ENCODE peak calls at places on chromosomes 6 and 20, in eight cellular contexts. One of them, this sample, is unnamed.

GRCh38 chr20:347640-348484 is 951 bp downstream of the NRSN2 start:
- DNase-seq in tibial artery: peak; percentile 87
- DNase-seq in ovary: peak; percentile 97
- DNase-seq in astrocyte of the spinal cord: peak; percentile 96
- DNase-seq in fibroblast of lung: peak; percentile 96
- DNase-seq in ascending aorta: peak; percentile 55
- DNase-seq in GM06990: peak; percentile 92
- DNase-seq in OCI-LY7: peak; percentile 56
- DNase-seq in this sample: no peak

GRCh38 chr20:44011251-44011940 is 96.7 kb downstream of the TOX2 start:
- DNase-seq in tibial artery: no peak
- DNase-seq in ovary: no peak
- DNase-seq in ascending aorta: no peak
- DNase-seq in fibroblast of lung: no peak
- DNase-seq in astrocyte of the spinal cord: no peak
- DNase-seq in GM06990: no peak
- DNase-seq in OCI-LY7: no peak
- DNase-seq in this sample: no peak

GRCh38 chr20:41249371-41249770 is 68.2 kb downstream of the ZHX3 start:
- DNase-seq in ascending aorta: peak; percentile 46
- DNase-seq in fibroblast of lung: peak; percentile 88
- DNase-seq in OCI-LY7: no peak
- DNase-seq in GM06990: peak; percentile 22
- DNase-seq in tibial artery: peak; percentile 83
- DNase-seq in ovary: peak; percentile 85
- DNase-seq in astrocyte of the spinal cord: peak; percentile 93
- DNase-seq in this sample: peak; percentile 33

GRCh38 chr6:32962427-32962826 is 6.0 kb upstream of the BRD2 start:
- DNase-seq in GM06990: no peak
- DNase-seq in OCI-LY7: no peak
- DNase-seq in tibial artery: no peak
- DNase-seq in astrocyte of the spinal cord: no peak
- DNase-seq in fibroblast of lung: no peak
- DNase-seq in ascending aorta: no peak
- DNase-seq in ovary: no peak
- DNase-seq in this sample: no peak

GRCh38 chr6:150725795-150726194 is 126.1 kb downstream of the PLEKHG1 start:
- DNase-seq in fibroblast of lung: no peak
- DNase-seq in astrocyte of the spinal cord: no peak
- DNase-seq in OCI-LY7: no peak
- DNase-seq in GM06990: no peak
- DNase-seq in ovary: no peak
- DNase-seq in ascending aorta: no peak
- DNase-seq in tibial artery: no peak
- DNase-seq in this sample: no peak

GRCh38 chr20:47498606-47499005 is 3.1 kb upstream of the NCOA3 start:
- DNase-seq in astrocyte of the spinal cord: no peak
- DNase-seq in OCI-LY7: no peak
- DNase-seq in fibroblast of lung: no peak
- DNase-seq in tibial artery: no peak
- DNase-seq in GM06990: no peak
- DNase-seq in ascending aorta: no peak
- DNase-seq in ovary: no peak
- DNase-seq in this sample: no peak

GRCh38 chr20:47358672-47359532 is 2.4 kb upstream of the ZMYND8 start:
- DNase-seq in fibroblast of lung: peak; percentile 93
- DNase-seq in ascending aorta: peak; percentile 60
- DNase-seq in tibial artery: peak; percentile 92
- DNase-seq in OCI-LY7: peak; percentile 29
- DNase-seq in ovary: peak; percentile 61
- DNase-seq in GM06990: peak; percentile 47
- DNase-seq in astrocyte of the spinal cord: peak; percentile 93
- DNase-seq in this sample: peak; percentile 87

GRCh38 chr6:19270616-19271015 is 566.6 kb upstream of the ID4 start:
- DNase-seq in tibial artery: no peak
- DNase-seq in ovary: no peak
- DNase-seq in fibroblast of lung: no peak
- DNase-seq in GM06990: no peak
- DNase-seq in OCI-LY7: no peak
- DNase-seq in ascending aorta: no peak
- DNase-seq in astrocyte of the spinal cord: no peak
- DNase-seq in this sample: no peak

GRCh38 chr6:165846123-165846966 is 183.3 kb upstream of the PDE10A start:
- DNase-seq in fibroblast of lung: peak; percentile 9
- DNase-seq in OCI-LY7: no peak
- DNase-seq in ascending aorta: no peak
- DNase-seq in tibial artery: no peak
- DNase-seq in GM06990: no peak
- DNase-seq in ovary: no peak
- DNase-seq in astrocyte of the spinal cord: no peak
- DNase-seq in this sample: no peak

GRCh38 chr6:117491916-117492315 is 9.4 kb downstream of the DCBLD1 start:
- DNase-seq in astrocyte of the spinal cord: peak; percentile 44
- DNase-seq in tibial artery: no peak
- DNase-seq in ascending aorta: no peak
- DNase-seq in ovary: no peak
- DNase-seq in fibroblast of lung: peak; percentile 36
- DNase-seq in GM06990: no peak
- DNase-seq in OCI-LY7: no peak
- DNase-seq in this sample: no peak

GRCh38 chr20:3420211-3420707 is 12.8 kb upstream of the DNAAF9 start:
- DNase-seq in ovary: no peak
- DNase-seq in ascending aorta: peak; percentile 50
- DNase-seq in GM06990: peak; percentile 48
- DNase-seq in astrocyte of the spinal cord: peak; percentile 10
- DNase-seq in OCI-LY7: no peak
- DNase-seq in fibroblast of lung: peak; percentile 78
- DNase-seq in tibial artery: peak; percentile 63
- DNase-seq in this sample: peak; percentile 49

GRCh38 chr20:46850896-46851295 is 43.7 kb upstream of the EYA2 start:
- DNase-seq in OCI-LY7: no peak
- DNase-seq in fibroblast of lung: no peak
- DNase-seq in ascending aorta: no peak
- DNase-seq in GM06990: no peak
- DNase-seq in ovary: no peak
- DNase-seq in tibial artery: no peak
- DNase-seq in astrocyte of the spinal cord: no peak
- DNase-seq in this sample: no peak

GRCh38 chr6:92427408-92427905 is 991.9 kb downstream of the EPHA7 start:
- DNase-seq in ovary: no peak
- DNase-seq in astrocyte of the spinal cord: no peak
- DNase-seq in ascending aorta: no peak
- DNase-seq in tibial artery: no peak
- DNase-seq in GM06990: no peak
- DNase-seq in OCI-LY7: no peak
- DNase-seq in fibroblast of lung: no peak
- DNase-seq in this sample: no peak

GRCh38 chr6:3209114-3210023 is 18.1 kb downstream of the TUBB2B start:
- DNase-seq in ascending aorta: no peak
- DNase-seq in GM06990: peak; percentile 69
- DNase-seq in OCI-LY7: peak; percentile 42
- DNase-seq in astrocyte of the spinal cord: peak; percentile 96
- DNase-seq in fibroblast of lung: peak; percentile 93
- DNase-seq in ovary: no peak
- DNase-seq in tibial artery: peak; percentile 57
- DNase-seq in this sample: no peak

GRCh38 chr20:8361008-8361652 is 229.1 kb downstream of the PLCB1 start:
- DNase-seq in GM06990: no peak
- DNase-seq in fibroblast of lung: peak; percentile 24
- DNase-seq in OCI-LY7: peak; percentile 34
- DNase-seq in ascending aorta: no peak
- DNase-seq in astrocyte of the spinal cord: peak; percentile 38
- DNase-seq in ovary: no peak
- DNase-seq in tibial artery: no peak
- DNase-seq in this sample: no peak
- TF ChIP-seq CTCF in GM06990: no peak
- TF ChIP-seq CTCF in fibroblast of lung: no peak
- TF ChIP-seq CTCF in OCI-LY7: peak; percentile 54
- TF ChIP-seq CTCF in ascending aorta: no peak
- TF ChIP-seq CTCF in astrocyte of the spinal cord: no peak
- TF ChIP-seq CTCF in ovary: no peak
- TF ChIP-seq CTCF in tibial artery: no peak
- TF ChIP-seq CTCF in this sample: peak; percentile 35

DNA sequence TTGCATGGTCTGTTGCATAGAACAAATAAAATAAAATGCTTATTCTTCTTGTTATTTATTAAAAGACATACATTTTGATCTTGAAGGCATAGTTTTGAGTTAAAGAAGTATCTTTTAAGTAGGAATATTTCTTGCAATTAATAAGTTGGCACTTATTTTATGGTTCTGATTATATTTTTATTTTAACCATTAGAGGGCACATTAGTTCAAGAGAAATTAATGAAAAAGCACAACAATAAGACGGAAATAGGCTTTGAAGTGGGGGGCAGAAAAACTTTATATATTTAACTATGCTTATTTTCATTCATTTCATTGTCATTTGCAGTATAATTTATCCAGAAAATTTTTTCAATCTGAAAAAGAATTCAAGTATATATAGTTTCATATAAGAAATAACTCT is 44.2 kb upstream of the MAP3K7 start:
- DNase-seq in fibroblast of lung: no peak
- DNase-seq in ascending aorta: no peak
- DNase-seq in GM06990: no peak
- DNase-seq in astrocyte of the spinal cord: no peak
- DNase-seq in OCI-LY7: no peak
- DNase-seq in tibial artery: no peak
- DNase-seq in ovary: no peak
- DNase-seq in this sample: no peak
- TF ChIP-seq CTCF in fibroblast of lung: no peak
- TF ChIP-seq CTCF in ascending aorta: no peak
- TF ChIP-seq CTCF in GM06990: no peak
- TF ChIP-seq CTCF in astrocyte of the spinal cord: no peak
- TF ChIP-seq CTCF in OCI-LY7: peak; percentile 68
- TF ChIP-seq CTCF in tibial artery: no peak
- TF ChIP-seq CTCF in ovary: no peak
- TF ChIP-seq CTCF in this sample: no peak

DNA sequence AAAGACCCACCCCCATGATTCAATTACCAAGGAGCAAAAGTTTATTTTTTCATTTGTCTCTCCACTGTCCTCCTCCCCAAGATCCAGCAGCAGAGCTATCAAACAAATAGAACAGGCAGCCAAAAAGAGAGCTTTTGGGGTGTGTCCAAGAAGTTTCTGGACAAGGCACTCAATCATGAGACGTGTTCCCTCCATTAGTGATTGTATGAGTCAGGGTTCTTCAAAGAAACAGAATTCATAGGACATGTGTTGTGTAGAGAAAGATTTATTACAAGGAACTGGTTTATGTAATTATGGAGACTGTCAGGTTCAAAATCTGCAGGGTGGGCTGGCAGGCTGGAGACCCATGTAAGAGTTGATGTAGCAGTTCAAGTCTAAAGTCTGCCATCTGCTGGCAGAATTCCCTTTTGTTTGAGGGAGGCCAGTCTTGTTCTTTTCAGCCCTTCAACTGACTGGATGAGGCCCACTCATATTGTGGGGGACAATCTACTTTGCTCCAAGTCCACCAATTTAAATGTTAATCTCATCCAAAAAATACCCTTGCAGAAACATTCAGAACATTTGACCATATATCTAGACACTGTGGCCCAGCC is 248.1 kb upstream of the OPRM1 start:
- DNase-seq in OCI-LY7: peak; percentile 1
- DNase-seq in tibial artery: peak; percentile 44
- DNase-seq in astrocyte of the spinal cord: peak; percentile 58
- DNase-seq in ovary: no peak
- DNase-seq in GM06990: no peak
- DNase-seq in fibroblast of lung: peak; percentile 71
- DNase-seq in ascending aorta: no peak
- DNase-seq in this sample: no peak
- TF ChIP-seq CTCF in OCI-LY7: peak; percentile 62
- TF ChIP-seq CTCF in tibial artery: no peak
- TF ChIP-seq CTCF in astrocyte of the spinal cord: no peak
- TF ChIP-seq CTCF in ovary: no peak
- TF ChIP-seq CTCF in GM06990: peak; percentile 40
- TF ChIP-seq CTCF in fibroblast of lung: no peak
- TF ChIP-seq CTCF in ascending aorta: no peak
- TF ChIP-seq CTCF in this sample: peak; percentile 35

DNA sequence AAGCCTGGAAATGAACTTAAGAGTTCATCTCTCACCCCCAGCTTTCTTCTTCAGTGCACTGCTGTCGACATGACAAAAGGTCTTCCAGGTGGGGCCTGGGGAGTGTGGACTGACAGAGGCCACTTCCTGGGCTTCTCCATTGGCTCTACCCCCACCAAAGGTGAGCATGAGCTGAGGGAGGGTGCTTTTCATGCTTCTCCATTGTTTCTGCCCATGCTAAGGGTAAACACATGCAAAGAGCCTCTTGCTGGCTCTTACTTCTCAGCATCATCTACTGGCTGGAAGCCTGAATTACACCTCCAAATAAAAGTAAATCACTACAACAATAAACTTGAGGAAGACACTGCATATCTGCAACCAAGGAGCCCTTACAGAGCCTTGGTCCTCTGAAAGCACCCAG is 227.2 kb downstream of the EPM2A start:
- DNase-seq in OCI-LY7: peak; percentile 1
- DNase-seq in tibial artery: no peak
- DNase-seq in GM06990: no peak
- DNase-seq in ovary: no peak
- DNase-seq in fibroblast of lung: no peak
- DNase-seq in ascending aorta: no peak
- DNase-seq in astrocyte of the spinal cord: no peak
- DNase-seq in this sample: no peak
- TF ChIP-seq CTCF in OCI-LY7: peak; percentile 55
- TF ChIP-seq CTCF in tibial artery: no peak
- TF ChIP-seq CTCF in GM06990: peak; percentile 50
- TF ChIP-seq CTCF in ovary: no peak
- TF ChIP-seq CTCF in fibroblast of lung: no peak
- TF ChIP-seq CTCF in ascending aorta: no peak
- TF ChIP-seq CTCF in astrocyte of the spinal cord: peak; percentile 19
- TF ChIP-seq CTCF in this sample: no peak

GRCh38 chr20:38315290-38315966 is 11.5 kb downstream of the BPI start:
- DNase-seq in GM06990: no peak
- DNase-seq in ovary: peak; percentile 50
- DNase-seq in OCI-LY7: no peak
- DNase-seq in tibial artery: no peak
- DNase-seq in ascending aorta: no peak
- DNase-seq in astrocyte of the spinal cord: peak; percentile 45
- DNase-seq in fibroblast of lung: peak; percentile 43
- DNase-seq in this sample: no peak
- TF ChIP-seq CTCF in GM06990: no peak
- TF ChIP-seq CTCF in ovary: no peak
- TF ChIP-seq CTCF in OCI-LY7: no peak
- TF ChIP-seq CTCF in tibial artery: peak; percentile 22
- TF ChIP-seq CTCF in ascending aorta: no peak
- TF ChIP-seq CTCF in astrocyte of the spinal cord: peak; percentile 46
- TF ChIP-seq CTCF in fibroblast of lung: peak; percentile 26
- TF ChIP-seq CTCF in this sample: no peak